ENCODE peak calls at places on chromosomes 4 and X, in ten cellular contexts. One of them, this sample, is unnamed.

GRCh38 chrX:10634681-10635161 is 14.3 kb upstream of the MID1 start:
- DNase-seq in IMR-90: peak; percentile 94
- DNase-seq in NCI-H146: no peak
- DNase-seq in heart right ventricle: no peak
- DNase-seq in brain microvascular endothelial cell: peak; percentile 91
- DNase-seq in activated T-helper 1 cell treated with anti-CD3 and anti-CD28 coated beads, Interleukin-2, amount 50 U/mL, for 16 hours: no peak
- DNase-seq in fibroblast of the conjunctiva: peak; percentile 67
- DNase-seq in astrocyte of the spinal cord: peak; percentile 91
- DNase-seq in activated gamma-delta T cell treated with Interleukin-2 at 50 U/mL for 16 hours: no peak
- DNase-seq in EL: peak; percentile 91
- DNase-seq in this sample: peak; percentile 53

GRCh38 chr4:52588097-52588496 is 71.0 kb downstream of the USP46 start:
- DNase-seq in NCI-H146: peak; percentile 27
- DNase-seq in brain microvascular endothelial cell: peak; percentile 44
- DNase-seq in activated gamma-delta T cell treated with Interleukin-2 at 50 U/mL for 16 hours: no peak
- DNase-seq in activated T-helper 1 cell treated with anti-CD3 and anti-CD28 coated beads, Interleukin-2, amount 50 U/mL, for 16 hours: no peak
- DNase-seq in EL: peak; percentile 10
- DNase-seq in heart right ventricle: peak; percentile 51
- DNase-seq in astrocyte of the spinal cord: peak; percentile 30
- DNase-seq in IMR-90: peak; percentile 13
- DNase-seq in fibroblast of the conjunctiva: no peak
- DNase-seq in this sample: peak; percentile 50

GRCh38 chrX:65516756-65517155 is 17.8 kb downstream of the LAS1L start:
- DNase-seq in IMR-90: no peak
- DNase-seq in EL: no peak
- DNase-seq in activated T-helper 1 cell treated with anti-CD3 and anti-CD28 coated beads, Interleukin-2, amount 50 U/mL, for 16 hours: no peak
- DNase-seq in heart right ventricle: no peak
- DNase-seq in astrocyte of the spinal cord: no peak
- DNase-seq in activated gamma-delta T cell treated with Interleukin-2 at 50 U/mL for 16 hours: no peak
- DNase-seq in NCI-H146: no peak
- DNase-seq in brain microvascular endothelial cell: no peak
- DNase-seq in fibroblast of the conjunctiva: no peak
- DNase-seq in this sample: no peak

GRCh38 chr4:54152846-54153600 is 53.1 kb downstream of the GSX2 start:
- DNase-seq in brain microvascular endothelial cell: peak; percentile 4
- DNase-seq in activated gamma-delta T cell treated with Interleukin-2 at 50 U/mL for 16 hours: no peak
- DNase-seq in IMR-90: peak; percentile 63
- DNase-seq in fibroblast of the conjunctiva: no peak
- DNase-seq in EL: peak; percentile 84
- DNase-seq in heart right ventricle: no peak
- DNase-seq in astrocyte of the spinal cord: peak; percentile 44
- DNase-seq in activated T-helper 1 cell treated with anti-CD3 and anti-CD28 coated beads, Interleukin-2, amount 50 U/mL, for 16 hours: no peak
- DNase-seq in NCI-H146: no peak
- DNase-seq in this sample: peak; percentile 67

GRCh38 chr4:87257523-87257922 is 37.1 kb upstream of the KLHL8 start:
- DNase-seq in heart right ventricle: no peak
- DNase-seq in fibroblast of the conjunctiva: no peak
- DNase-seq in IMR-90: no peak
- DNase-seq in brain microvascular endothelial cell: no peak
- DNase-seq in EL: no peak
- DNase-seq in activated T-helper 1 cell treated with anti-CD3 and anti-CD28 coated beads, Interleukin-2, amount 50 U/mL, for 16 hours: no peak
- DNase-seq in astrocyte of the spinal cord: no peak
- DNase-seq in activated gamma-delta T cell treated with Interleukin-2 at 50 U/mL for 16 hours: no peak
- DNase-seq in NCI-H146: no peak
- DNase-seq in this sample: no peak

GRCh38 chr4:165656829-165657467 is 216.1 kb upstream of the TLL1 start:
- DNase-seq in NCI-H146: no peak
- DNase-seq in activated T-helper 1 cell treated with anti-CD3 and anti-CD28 coated beads, Interleukin-2, amount 50 U/mL, for 16 hours: no peak
- DNase-seq in EL: no peak
- DNase-seq in activated gamma-delta T cell treated with Interleukin-2 at 50 U/mL for 16 hours: no peak
- DNase-seq in IMR-90: no peak
- DNase-seq in astrocyte of the spinal cord: no peak
- DNase-seq in heart right ventricle: no peak
- DNase-seq in fibroblast of the conjunctiva: no peak
- DNase-seq in brain microvascular endothelial cell: no peak
- DNase-seq in this sample: no peak

GRCh38 chrX:49896951-49897350 is 17.7 kb downstream of the USP27X start:
- DNase-seq in EL: no peak
- DNase-seq in fibroblast of the conjunctiva: no peak
- DNase-seq in IMR-90: no peak
- DNase-seq in brain microvascular endothelial cell: no peak
- DNase-seq in heart right ventricle: no peak
- DNase-seq in NCI-H146: no peak
- DNase-seq in activated T-helper 1 cell treated with anti-CD3 and anti-CD28 coated beads, Interleukin-2, amount 50 U/mL, for 16 hours: no peak
- DNase-seq in activated gamma-delta T cell treated with Interleukin-2 at 50 U/mL for 16 hours: no peak
- DNase-seq in astrocyte of the spinal cord: no peak
- DNase-seq in this sample: no peak

GRCh38 chrX:39877919-39878318 is 219.8 kb downstream of the BCOR start:
- DNase-seq in heart right ventricle: no peak
- DNase-seq in IMR-90: no peak
- DNase-seq in NCI-H146: no peak
- DNase-seq in brain microvascular endothelial cell: no peak
- DNase-seq in EL: no peak
- DNase-seq in activated T-helper 1 cell treated with anti-CD3 and anti-CD28 coated beads, Interleukin-2, amount 50 U/mL, for 16 hours: no peak
- DNase-seq in astrocyte of the spinal cord: no peak
- DNase-seq in activated gamma-delta T cell treated with Interleukin-2 at 50 U/mL for 16 hours: no peak
- DNase-seq in fibroblast of the conjunctiva: no peak
- DNase-seq in this sample: no peak

GRCh38 chr4:17578482-17578891 is 1.5 kb downstream of the LAP3 start:
- DNase-seq in heart right ventricle: no peak
- DNase-seq in activated T-helper 1 cell treated with anti-CD3 and anti-CD28 coated beads, Interleukin-2, amount 50 U/mL, for 16 hours: no peak
- DNase-seq in fibroblast of the conjunctiva: no peak
- DNase-seq in EL: peak; percentile 30
- DNase-seq in activated gamma-delta T cell treated with Interleukin-2 at 50 U/mL for 16 hours: no peak
- DNase-seq in IMR-90: peak; percentile 7
- DNase-seq in astrocyte of the spinal cord: peak; percentile 12
- DNase-seq in brain microvascular endothelial cell: no peak
- DNase-seq in NCI-H146: no peak
- DNase-seq in this sample: no peak

GRCh38 chrX:4831574-4831973 is 1118.1 kb upstream of the PRKX start:
- DNase-seq in heart right ventricle: no peak
- DNase-seq in astrocyte of the spinal cord: no peak
- DNase-seq in activated T-helper 1 cell treated with anti-CD3 and anti-CD28 coated beads, Interleukin-2, amount 50 U/mL, for 16 hours: no peak
- DNase-seq in fibroblast of the conjunctiva: no peak
- DNase-seq in brain microvascular endothelial cell: no peak
- DNase-seq in IMR-90: no peak
- DNase-seq in activated gamma-delta T cell treated with Interleukin-2 at 50 U/mL for 16 hours: no peak
- DNase-seq in EL: no peak
- DNase-seq in NCI-H146: no peak
- DNase-seq in this sample: no peak

GRCh38 chrX:2490634-2491033 is 10.1 kb downstream of the DHRSX start:
- DNase-seq in heart right ventricle: no peak
- DNase-seq in EL: no peak
- DNase-seq in fibroblast of the conjunctiva: no peak
- DNase-seq in astrocyte of the spinal cord: no peak
- DNase-seq in activated gamma-delta T cell treated with Interleukin-2 at 50 U/mL for 16 hours: no peak
- DNase-seq in IMR-90: no peak
- DNase-seq in NCI-H146: no peak
- DNase-seq in activated T-helper 1 cell treated with anti-CD3 and anti-CD28 coated beads, Interleukin-2, amount 50 U/mL, for 16 hours: no peak
- DNase-seq in brain microvascular endothelial cell: no peak
- DNase-seq in this sample: no peak

GRCh38 chr4:41889328-41889727 is 45.9 kb upstream of the TMEM33 start:
- DNase-seq in heart right ventricle: no peak
- DNase-seq in EL: no peak
- DNase-seq in fibroblast of the conjunctiva: no peak
- DNase-seq in NCI-H146: no peak
- DNase-seq in activated gamma-delta T cell treated with Interleukin-2 at 50 U/mL for 16 hours: no peak
- DNase-seq in astrocyte of the spinal cord: no peak
- DNase-seq in IMR-90: no peak
- DNase-seq in brain microvascular endothelial cell: no peak
- DNase-seq in activated T-helper 1 cell treated with anti-CD3 and anti-CD28 coated beads, Interleukin-2, amount 50 U/mL, for 16 hours: no peak
- DNase-seq in this sample: no peak

GRCh38 chrX:97126020-97126419 is 242.3 kb downstream of the RPA4 start:
- DNase-seq in heart right ventricle: no peak
- DNase-seq in activated T-helper 1 cell treated with anti-CD3 and anti-CD28 coated beads, Interleukin-2, amount 50 U/mL, for 16 hours: no peak
- DNase-seq in brain microvascular endothelial cell: peak; percentile 0
- DNase-seq in astrocyte of the spinal cord: peak; percentile 15
- DNase-seq in NCI-H146: no peak
- DNase-seq in activated gamma-delta T cell treated with Interleukin-2 at 50 U/mL for 16 hours: no peak
- DNase-seq in fibroblast of the conjunctiva: peak; percentile 4
- DNase-seq in EL: no peak
- DNase-seq in IMR-90: peak; percentile 73
- DNase-seq in this sample: peak; percentile 13